ENCODE peak calls at places on chromosome 5, in five cellular contexts. D is hepatocyte, R is endodermal cell, Y is BJ, Z is AG04450. P is an unnamed sample. For H3K27me3, the result is how much of the 10 kb centered on the place peaks cover.

GRCh38 chr5:50415912-50416311 is 25.2 kb downstream of the EMB start:
- DNase-seq in D (no peak), R (no peak), Y (no peak), Z (no peak), P (no peak)

GRCh38 chr5:5209101-5209500 is 69.0 kb downstream of the ADAMTS16 start:
- DNase-seq in D (peak), R (no peak), Y (peak), Z (no peak), P (no peak)

GRCh38 chr5:131005963-131006684 is 158.9 kb downstream of the HINT1 start:
- DNase-seq in D (peak), R (peak), Y (no peak), Z (no peak), P (no peak)

GRCh38 chr5:126015244-126016054 is 407.8 kb upstream of the GRAMD2B start:
- DNase-seq in D (no peak), R (no peak), Y (no peak), Z (no peak), P (peak)

GRCh38 chr5:179259731-179260323 is 85.4 kb downstream of the ADAMTS2 start:
- DNase-seq in D (peak), R (peak), Y (no peak), Z (no peak), P (no peak)

GRCh38 chr5:137753227-137753985 is 757 bp downstream of the HNRNPA0 start:
- DNase-seq in D (peak), R (peak), Y (no peak), Z (no peak), P (no peak)

GRCh38 chr5:175575301-175575700 is 82.6 kb upstream of the HRH2 start:
- DNase-seq in D (no peak), R (peak), Y (no peak), Z (no peak), P (no peak)

GRCh38 chr5:123425444-123425843 is 2.2 kb upstream of the CEP120 start:
- DNase-seq in D (no peak), R (no peak), Y (no peak), Z (no peak), P (no peak)

GRCh38 chr5:109191153-109191558 is 218.6 kb downstream of the PJA2 start:
- DNase-seq in D (no peak), R (no peak), Y (peak), Z (no peak), P (no peak)

GRCh38 chr5:129608350-129608749 is 139.5 kb upstream of the MINAR2 start:
- DNase-seq in D (no peak), R (no peak), Y (no peak), Z (no peak), P (no peak)

GRCh38 chr5:138952962-138953361 is 77.8 kb upstream of the LRRTM2 start:
- DNase-seq in D (no peak), R (no peak), Y (no peak), Z (no peak), P (no peak)

GRCh38 chr5:65032250-65032649 is 263.5 kb downstream of the CWC27 start:
- DNase-seq in D (no peak), R (no peak), Y (peak), Z (peak), P (no peak)

GRCh38 chr5:1174122-1174936 is 27.1 kb upstream of the SLC6A19 start:
- DNase-seq in D (peak), R (peak), Y (peak), Z (no peak), P (no peak)

GRCh38 chr5:33235824-33236223 is 204.9 kb upstream of the TARS1 start:
- DNase-seq in D (no peak), R (no peak), Y (no peak), Z (no peak), P (no peak)

GRCh38 chr5:147481857-147482256 is 28.0 kb downstream of the DPYSL3 start:
- DNase-seq in D (no peak), R (no peak), Y (no peak), Z (no peak), P (no peak)

GRCh38 chr5:175878544-175879438 is 7.4 kb downstream of the CPLX2 start:
- DNase-seq in D (peak), R (peak), Y (no peak), Z (no peak), P (no peak)

GRCh38 chr5:91477408-91477807 is 94.3 kb upstream of the ARRDC3 start:
- DNase-seq in D (no peak), R (no peak), Y (no peak), Z (no peak), P (no peak)

GRCh38 chr5:3200356-3200755 is 395.3 kb upstream of the IRX1 start:
- DNase-seq in D (no peak), R (no peak), Y (no peak), Z (no peak), P (no peak)

GRCh38 chr5:55994502-55994997 is at the start of gene IL6ST:
- DNase-seq in D (peak), R (no peak), Y (peak), Z (peak), P (no peak)

GRCh38 chr5:36880761-36881160 is 4.2 kb downstream of the NIPBL start:
- DNase-seq in D (no peak), R (no peak), Y (no peak), Z (no peak), P (no peak)

GRCh38 chr5:171770153-171770552 is 15.5 kb upstream of the SMIM23 start:
- DNase-seq in D (no peak), R (peak), Y (no peak), Z (no peak), P (no peak)
- TF ChIP-seq CTCF in D (no peak), R (peak), Y (no peak), Z (no peak), P (no peak)

GRCh38 chr5:170300361-170301013 is 2.9 kb upstream of the LCP2 start:
- DNase-seq in D (no peak), R (no peak), Y (no peak), Z (no peak), P (no peak)

GRCh38 chr5:170297589-170298462 is at the start of gene LCP2:
- DNase-seq in D (no peak), R (no peak), Y (no peak), Z (no peak), P (no peak)

GRCh38 chr5:170296036-170296934 is 1.3 kb downstream of the LCP2 start:
- DNase-seq in D (no peak), R (no peak), Y (no peak), Z (no peak), P (no peak)

GRCh38 chr5:170293273-170293672 is 4.3 kb downstream of the LCP2 start:
- DNase-seq in D (no peak), R (no peak), Y (no peak), Z (no peak), P (no peak)

GRCh38 chr5:170296935-170297588 is 515 bp downstream of the LCP2 start:
- DNase-seq in D (no peak), R (no peak), Y (no peak), Z (no peak), P (no peak)
- H3K4me3 ChIP-seq in D (no peak), R (no peak), Y (no peak), Z (no peak), P (no peak)

GRCh38 chr5:73718762-73719161 is 92.8 kb downstream of the ARHGEF28 start:
- DNase-seq in D (no peak), R (no peak), Y (no peak), Z (no peak), P (no peak)

GRCh38 chr5:73719616-73720015 is 93.6 kb downstream of the ARHGEF28 start:
- DNase-seq in D (no peak), R (no peak), Y (no peak), Z (no peak), P (no peak)

GRCh38 chr5:73726071-73726470 is 100.1 kb downstream of the ARHGEF28 start:
- DNase-seq in D (no peak), R (no peak), Y (no peak), Z (no peak), P (no peak)

GRCh38 chr5:73726606-73727231 is 100.7 kb downstream of the ARHGEF28 start:
- DNase-seq in D (no peak), R (no peak), Y (no peak), Z (no peak), P (no peak)

GRCh38 chr5:73722224-73722623 is 96.2 kb downstream of the ARHGEF28 start:
- DNase-seq in D (no peak), R (no peak), Y (peak), Z (peak), P (no peak)
- H3K27me3 ChIP-seq in D (under half), R (under half), Y (under half), Z (under half), P (under half)

GRCh38 chr5:134625559-134625958 is 7.1 kb downstream of the SAR1B start:
- DNase-seq in D (no peak), R (no peak), Y (no peak), Z (no peak), P (no peak)

GRCh38 chr5:134620634-134621033 is 12.0 kb downstream of the SAR1B start:
- DNase-seq in D (no peak), R (no peak), Y (no peak), Z (no peak), P (no peak)

GRCh38 chr5:134626369-134627014 is 6.1 kb downstream of the SAR1B start:
- DNase-seq in D (peak), R (no peak), Y (no peak), Z (no peak), P (no peak)
- TF ChIP-seq CTCF in D (no peak), R (no peak), Y (no peak), Z (no peak), P (no peak)

DNA sequence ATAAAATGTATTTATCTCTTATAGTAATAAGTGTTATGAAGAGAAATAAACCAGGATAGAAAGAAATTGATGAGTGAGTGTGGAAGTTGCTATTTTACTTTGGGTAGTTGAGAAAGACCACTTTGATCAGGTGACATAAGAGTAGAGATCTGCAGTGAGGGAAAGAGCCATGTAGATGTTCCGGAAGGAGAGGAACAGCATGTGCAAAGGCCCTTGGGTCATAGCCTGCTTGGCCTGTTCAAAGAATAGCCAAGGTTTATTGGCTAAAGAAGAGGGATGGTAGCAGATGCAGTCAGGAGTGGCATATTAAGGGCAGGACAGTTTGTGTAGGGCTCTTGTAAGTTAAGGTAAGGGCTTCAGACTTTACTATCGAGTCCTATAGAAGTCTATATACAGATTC is 3.2 kb downstream of the BTF3 start:
- DNase-seq in D (no peak), R (no peak), Y (no peak), Z (no peak), P (no peak)
- H3K4me3 ChIP-seq in D (no peak), R (no peak), Y (no peak), Z (no peak), P (no peak)

DNA sequence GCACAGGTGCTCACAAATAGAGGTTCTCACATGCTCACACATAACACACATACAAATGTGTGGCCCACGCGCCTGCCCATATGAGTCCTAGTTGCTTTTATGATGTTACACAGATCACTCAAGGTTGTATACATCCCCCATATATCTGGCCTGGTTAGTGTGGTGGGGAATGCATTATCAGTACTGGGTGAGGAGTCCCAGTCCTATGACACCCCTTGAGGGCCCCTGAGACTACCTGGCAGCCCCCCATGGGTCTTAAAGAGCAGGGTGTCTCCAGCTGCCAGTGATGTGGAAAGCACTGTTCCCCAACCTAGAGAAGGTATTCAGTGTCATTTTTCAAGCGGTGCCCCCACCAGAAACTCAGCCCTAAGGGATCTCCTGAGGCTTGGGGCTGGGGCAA is 2.8 kb upstream of the HAND1 start:
- DNase-seq in D (no peak), R (peak), Y (no peak), Z (no peak), P (no peak)
- H3K27me3 ChIP-seq in D (half or more), R (half or more), Y (half or more), Z (half or more), P (half or more)

GRCh38 chr5:145903862-145904261 is 31.0 kb upstream of the GRXCR2 start:
- DNase-seq in D (no peak), R (no peak), Y (no peak), Z (no peak), P (no peak)

GRCh38 chr5:145904743-145905142 is 31.6 kb upstream of the SH3RF2 start:
- DNase-seq in D (no peak), R (no peak), Y (no peak), Z (no peak), P (no peak)

GRCh38 chr5:145902421-145902820 is 29.6 kb upstream of the GRXCR2 start:
- DNase-seq in D (no peak), R (no peak), Y (no peak), Z (no peak), P (no peak)

GRCh38 chr5:145906401-145906800 is 30.0 kb upstream of the SH3RF2 start:
- DNase-seq in D (no peak), R (no peak), Y (no peak), Z (no peak), P (no peak)

DNA sequence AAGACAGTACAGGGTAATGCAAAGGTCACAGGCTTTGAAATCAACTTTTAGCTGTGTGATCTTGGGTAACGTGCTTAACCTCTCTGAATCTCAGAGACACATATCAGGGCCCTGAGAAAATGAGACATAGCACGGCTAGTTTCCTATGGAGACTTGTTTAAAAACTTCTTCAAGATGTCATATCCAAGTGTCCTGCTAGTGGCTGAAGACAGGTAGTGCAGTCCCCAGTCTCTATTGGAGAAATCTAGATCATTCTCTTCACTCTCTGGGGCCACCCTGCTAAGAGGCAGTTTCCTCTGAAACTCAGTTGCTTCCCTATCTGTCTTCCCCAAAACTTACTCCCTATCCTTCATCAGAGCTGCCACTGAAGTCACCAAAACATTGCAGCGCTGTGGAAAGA is 30.3 kb upstream of the GRXCR2 start:
- DNase-seq in D (no peak), R (no peak), Y (no peak), Z (no peak), P (no peak)
- TF ChIP-seq CTCF in D (no peak), R (peak), Y (peak), Z (peak), P (peak)

DNA sequence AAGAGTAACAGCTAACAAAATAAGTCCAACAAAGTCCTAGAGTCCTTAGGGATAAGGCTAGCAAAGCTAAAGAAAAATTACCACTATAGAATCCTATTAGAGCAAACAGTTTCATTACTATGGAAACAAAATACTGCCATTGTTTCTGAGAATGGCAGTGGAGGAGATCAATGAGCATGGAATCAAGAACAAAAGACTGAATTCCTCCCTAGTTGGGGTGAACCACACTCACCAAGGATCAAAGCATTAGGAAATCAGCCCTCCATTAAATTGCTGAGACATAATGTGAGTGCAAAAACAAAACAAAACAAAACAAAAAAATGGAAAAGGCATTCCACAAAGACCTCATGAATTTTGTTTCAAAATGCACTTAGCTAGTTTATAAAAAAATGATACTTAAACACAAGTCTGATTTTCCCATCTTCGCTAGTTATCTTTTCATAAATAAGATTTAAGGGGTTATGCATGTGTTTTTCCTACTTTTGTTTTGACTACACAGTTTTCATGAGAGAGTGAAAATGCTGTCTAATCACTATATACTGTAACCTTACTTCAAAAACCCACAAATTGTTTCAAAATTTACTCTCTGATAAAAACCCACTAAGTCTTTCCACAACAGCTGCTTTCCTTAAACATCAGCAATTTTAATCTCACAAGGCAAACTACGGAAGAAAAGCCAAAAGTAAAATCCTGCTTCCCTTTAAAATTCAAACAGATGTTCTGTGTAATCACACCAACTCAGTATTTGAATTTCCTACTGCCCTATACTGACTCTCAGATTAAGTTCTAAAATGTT is 9.7 kb downstream of the SERINC5 start:
- DNase-seq in D (no peak), R (no peak), Y (no peak), Z (no peak), P (peak)
- H3K4me3 ChIP-seq in D (no peak), R (peak), Y (no peak), Z (peak), P (no peak)

DNA sequence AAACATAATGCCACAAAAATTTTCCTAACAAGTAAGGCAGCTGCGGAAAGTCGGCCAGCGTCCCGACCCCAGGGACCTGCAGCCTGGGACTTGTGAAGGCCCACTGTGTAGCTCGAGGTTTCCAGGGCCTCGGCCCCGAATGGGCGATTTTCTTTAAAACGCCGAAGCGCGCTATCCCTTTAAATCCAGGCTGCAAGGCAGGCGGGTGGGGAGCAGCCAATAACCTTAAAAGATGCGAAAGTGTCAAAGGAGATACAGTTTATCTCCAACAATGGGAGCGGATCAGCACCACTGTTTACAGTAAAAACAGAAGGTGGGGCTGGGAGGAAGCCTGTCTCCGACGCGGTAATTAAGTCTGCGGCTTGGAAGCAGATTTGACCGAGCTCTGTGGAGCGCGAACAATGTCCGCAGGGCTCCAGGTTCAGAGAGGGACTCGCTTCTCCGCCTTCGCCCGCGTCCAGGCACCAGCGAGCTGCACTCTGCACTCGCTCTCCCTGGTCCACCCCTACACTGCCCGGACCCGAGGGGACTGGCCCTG is 1.6 kb upstream of the ZSWIM6 start:
- DNase-seq in D (no peak), R (peak), Y (no peak), Z (no peak), P (no peak)
- H3K27me3 ChIP-seq in D (under half), R (under half), Y (under half), Z (under half), P (under half)

GRCh38 chr5:88681402-88681801 is 201.6 kb downstream of the MEF2C start:
- DNase-seq in D (no peak), R (no peak), Y (no peak), Z (no peak), P (no peak)
- TF ChIP-seq CTCF in D (no peak), R (no peak), Y (no peak), Z (no peak), P (no peak)

P was measured in kidney epithelial cell.